ENCODE peak calls at places on chromosomes 12 and 14, in four cellular contexts. Z is HCT116, N is K562, M is HepG2. K is an unnamed sample.

GRCh38 chr14:61113561-61113960 is 132.5 kb downstream of the SLC38A6 start:
- DNase-seq in Z (no peak), M (no peak), N (no peak), K (no peak)

GRCh38 chr12:52807544-52808470 is 6.1 kb downstream of the KRT4 start:
- DNase-seq in M (no peak), Z (no peak), N (no peak), K (no peak)

GRCh38 chr12:62698701-62699101 is 232.1 kb downstream of the MON2 start:
- DNase-seq in Z (no peak), M (no peak), N (no peak), K (no peak)

GRCh38 chr14:95915326-95915725 is 38.7 kb downstream of the TUNAR start:
- DNase-seq in Z (no peak), M (no peak), N (no peak), K (no peak)

GRCh38 chr12:113120670-113121370 is 14.7 kb downstream of the RASAL1 start:
- DNase-seq in M (no peak), Z (no peak), N (no peak), K (no peak)

GRCh38 chr12:31120392-31121008 is 46.8 kb downstream of the DDX11 start:
- DNase-seq in N (no peak), Z (no peak), M (no peak), K (no peak)

GRCh38 chr12:1929241-1929984 is 11.0 kb upstream of the CACNA2D4 start:
- DNase-seq in Z (no peak), M (no peak), N (no peak), K (no peak)

GRCh38 chr12:73240110-73240509 is 967.9 kb downstream of the TRHDE start:
- DNase-seq in N (no peak), M (no peak), Z (no peak), K (no peak)

GRCh38 chr12:15752780-15753179 is 36.4 kb downstream of the EPS8 start:
- DNase-seq in N (no peak), Z (no peak), M (no peak), K (no peak)

GRCh38 chr12:95424271-95424994 is 49.5 kb upstream of the METAP2 start:
- DNase-seq in N (no peak), M (no peak), Z (peak; percentile 16), K (no peak)

GRCh38 chr14:69263364-69263763 is 3.4 kb downstream of the GALNT16 start:
- DNase-seq in M (no peak), Z (no peak), N (no peak), K (no peak)

GRCh38 chr12:5391638-5392037 is 40.3 kb upstream of the NTF3 start:
- DNase-seq in M (no peak), N (no peak), Z (no peak), K (no peak)

GRCh38 chr12:57625261-57626032 is 7.6 kb downstream of the B4GALNT1 start:
- DNase-seq in N (no peak), Z (no peak), M (no peak), K (no peak)

GRCh38 chr12:4874671-4875070 is 35.0 kb upstream of the KCNA1 start:
- DNase-seq in N (peak; percentile 11), Z (no peak), M (no peak), K (no peak)

GRCh38 chr12:81208193-81208946 is 130.5 kb downstream of the ACSS3 start:
- DNase-seq in M (peak; percentile 15), N (no peak), Z (no peak), K (no peak)

GRCh38 chr12:47017901-47018479 is 61.4 kb upstream of the PCED1B start:
- DNase-seq in N (no peak), Z (no peak), M (no peak), K (no peak)
- H3K27ac ChIP-seq in N (no peak overlapping the region), Z (no peak overlapping the region), M (no peak overlapping the region), K (no peak overlapping the region)

GRCh38 chr12:26799741-26800140 is 33.3 kb downstream of the ITPR2 start:
- DNase-seq in M (no peak), N (no peak), Z (no peak), K (no peak)

GRCh38 chr12:26800347-26800746 is 32.6 kb downstream of the ITPR2 start:
- DNase-seq in Z (no peak), M (no peak), N (no peak), K (no peak)

GRCh38 chr12:26798669-26799068 is 34.3 kb downstream of the ITPR2 start:
- DNase-seq in N (no peak), M (no peak), Z (no peak), K (no peak)

GRCh38 chr12:26795899-26796298 is 37.1 kb downstream of the ITPR2 start:
- DNase-seq in N (no peak), Z (no peak), M (no peak), K (no peak)

DNA sequence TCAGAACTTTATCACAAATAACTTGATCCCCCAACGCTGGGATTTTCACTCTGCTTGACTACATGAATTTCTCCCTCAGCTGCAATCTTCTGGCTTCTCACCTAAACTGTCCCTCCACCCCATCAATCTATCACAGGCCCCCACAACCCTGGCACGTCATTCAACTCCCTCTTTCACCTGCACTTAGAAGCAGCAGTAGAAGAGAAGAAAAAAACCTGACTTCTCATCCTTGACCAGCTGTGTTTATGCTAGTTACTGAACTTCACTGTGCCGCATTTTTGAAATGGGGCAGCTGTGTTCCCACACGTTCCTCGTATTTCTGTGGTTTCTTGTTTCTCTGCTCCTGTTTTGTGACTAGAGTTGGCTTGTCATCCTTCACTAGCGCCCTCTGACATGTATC is 35.0 kb downstream of the ITPR2 start:
- DNase-seq in Z (no peak), M (no peak), N (no peak), K (no peak)
- TF ChIP-seq POLR2AphosphoS5 in Z (no peak), M (no peak), N (no peak), K (no peak)

GRCh38 chr14:36513451-36514277 is 6.4 kb downstream of the NKX2-1 start:
- DNase-seq in M (no peak), Z (no peak), N (no peak), K (no peak)

GRCh38 chr14:36514278-36515104 is 5.5 kb downstream of the NKX2-1 start:
- DNase-seq in Z (no peak), M (peak; percentile 31), N (no peak), K (no peak)

GRCh38 chr14:36512585-36513003 is 7.4 kb downstream of the NKX2-1 start:
- DNase-seq in M (no peak), N (no peak), Z (no peak), K (no peak)

GRCh38 chr14:36511981-36512584 is 7.9 kb downstream of the NKX2-1 start:
- DNase-seq in M (no peak), Z (no peak), N (no peak), K (no peak)

DNA sequence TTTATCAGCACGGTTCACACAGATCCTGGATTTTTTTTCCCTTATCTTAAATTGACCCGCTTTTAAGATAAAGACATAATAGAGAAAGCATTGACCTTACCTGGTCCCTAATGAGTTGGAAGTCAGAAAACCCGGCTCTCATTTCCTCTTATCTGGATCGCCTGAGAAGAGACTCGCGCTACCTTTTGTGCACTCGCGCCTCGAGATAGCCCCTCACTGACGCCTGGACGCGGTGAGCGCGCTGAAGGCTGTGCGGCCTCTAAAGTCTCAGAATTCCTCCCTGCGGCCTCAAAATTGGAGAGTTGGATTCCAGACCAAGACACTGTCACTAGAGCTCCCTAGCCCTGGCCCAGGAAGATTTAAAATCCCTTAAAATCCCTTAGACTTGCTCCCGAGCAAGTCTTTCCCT is 7.0 kb downstream of the NKX2-1 start:
- DNase-seq in M (no peak), Z (no peak), N (no peak), K (no peak)
- TF ChIP-seq EZH2 in M (no peak), Z (no peak), N (no peak), K (no peak)

GRCh38 chr12:27645671-27646070 is 50.6 kb upstream of the REP15 start:
- DNase-seq in M (no peak), Z (no peak), N (no peak), K (no peak)
- H3K27ac ChIP-seq in M (no peak overlapping the region), Z (no peak overlapping the region), N (no peak overlapping the region), K (no peak overlapping the region)

GRCh38 chr12:124910561-124911478 is 3.6 kb downstream of the UBC start:
- DNase-seq in N (peak; percentile 29), Z (no peak), M (no peak), K (no peak)
- TF ChIP-seq POLR2AphosphoS5 in N (peak; percentile 92), Z (peak; percentile 86), M (peak; percentile 49), K (no peak)

GRCh38 chr14:23300687-23301223 is 1.9 kb downstream of the PPP1R3E start:
- DNase-seq in N (peak; percentile 55), M (peak; percentile 43), Z (no peak), K (no peak)
- TF ChIP-seq EZH2 in N (no peak), M (no peak), Z (no peak), K (no peak)

GRCh38 chr12:89539425-89540117 is 13.7 kb upstream of the POC1B start:
- DNase-seq in M (no peak), Z (no peak), N (peak; percentile 54), K (no peak)
- H3K27ac ChIP-seq in M (no peak overlapping the region), Z (no peak overlapping the region), N (no peak overlapping the region), K (no peak overlapping the region)

DNA sequence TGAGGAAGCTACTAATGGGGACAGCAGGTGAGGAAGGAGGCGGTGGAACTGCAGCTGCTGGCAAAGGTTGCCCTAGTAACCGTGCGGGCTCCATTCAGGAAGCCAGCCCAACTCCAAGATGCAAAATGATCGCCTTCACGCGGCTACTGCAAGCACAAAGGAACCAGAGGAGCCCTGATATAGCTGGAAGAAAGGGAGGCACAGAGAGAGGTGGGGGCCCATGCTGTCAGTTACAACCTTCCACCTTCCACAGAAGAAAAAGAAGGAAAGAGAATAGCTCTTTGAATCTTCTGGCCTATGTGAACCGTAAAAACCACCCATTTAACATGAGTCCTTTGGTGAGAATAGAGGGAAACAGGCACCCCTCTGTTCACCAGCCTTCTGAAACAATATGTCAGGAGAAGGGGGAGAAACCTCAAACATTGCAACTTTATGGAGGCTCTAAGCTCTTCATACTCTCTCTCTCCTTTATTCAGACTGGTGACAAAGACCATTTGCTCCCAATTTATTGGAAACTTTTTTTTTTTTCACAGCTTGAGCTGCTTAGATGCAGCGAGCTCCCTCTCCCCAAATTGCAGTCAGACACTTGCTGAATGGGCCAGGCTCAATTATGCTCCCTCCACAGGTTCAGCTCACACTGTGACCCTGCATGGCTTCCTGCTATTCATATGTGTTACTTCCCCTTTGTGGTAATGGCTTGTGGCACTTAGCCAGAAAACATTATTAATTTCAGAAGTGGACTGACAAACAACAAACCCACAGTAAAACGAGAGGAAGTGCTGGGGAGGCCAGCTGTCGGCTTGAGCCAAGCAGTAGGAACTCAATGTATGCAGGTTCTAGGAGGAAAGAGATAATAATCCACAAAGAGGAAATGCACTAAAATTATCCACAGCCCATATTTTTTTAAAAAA is 6.2 kb downstream of the DUSP6 start:
- DNase-seq in M (no peak), N (peak; percentile 76), Z (peak; percentile 61), K (peak; percentile 86)
- TF ChIP-seq POLR2AphosphoS5 in M (no peak), N (no peak), Z (peak; percentile 16), K (peak; percentile 58)

DNA sequence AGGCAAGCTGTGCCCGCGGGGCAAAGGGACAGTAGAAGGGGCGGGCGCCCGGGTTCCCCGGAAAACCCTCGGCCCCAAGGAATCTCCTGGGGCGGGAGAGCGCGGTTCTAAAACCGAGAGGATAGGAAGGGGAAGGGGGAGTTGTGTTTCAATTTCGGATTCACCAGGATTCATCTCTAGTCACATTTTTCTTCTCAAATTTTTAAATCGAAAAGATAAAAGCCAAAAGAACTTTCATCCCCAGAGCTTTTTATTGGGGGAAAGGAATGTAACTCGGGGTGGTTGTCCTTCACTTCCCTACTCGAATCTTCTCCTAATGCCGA is 1.4 kb downstream of the BMP4 start:
- DNase-seq in Z (no peak), M (no peak), N (no peak), K (no peak)
- TF ChIP-seq EZH2 in Z (no peak), M (no peak), N (no peak), K (no peak)